ENCODE peak calls at places on chromosomes 1 and 21, in five cellular contexts. Z is neural progenitor cell; E is skeletal muscle cell; H is CD8-positive, alpha-beta memory T cell; C is brain microvascular endothelial cell. B is an unnamed sample.

GRCh38 chr1:24300971-24301370 is 18.2 kb upstream of the GRHL3 start:
- DNase-seq in Z (no peak), E (no peak), H (no peak), C (no peak), B (no peak)

GRCh38 chr1:162406811-162407210 is 5.1 kb downstream of the SH2D1B start:
- DNase-seq in Z (no peak), E (no peak), H (no peak), C (no peak), B (no peak)

GRCh38 chr1:80882552-80882951 is 918.2 kb upstream of the ADGRL2 start:
- DNase-seq in Z (no peak), E (peak), H (no peak), C (peak), B (no peak)

GRCh38 chr1:17527036-17527914 is 12.2 kb upstream of the ARHGEF10L start:
- DNase-seq in Z (no peak), E (no peak), H (no peak), C (no peak), B (no peak)

GRCh38 chr1:227899820-227900449 is 47.8 kb downstream of the WNT9A start:
- DNase-seq in Z (no peak), E (no peak), H (no peak), C (no peak), B (peak)

GRCh38 chr1:207393610-207394009 is 60.5 kb upstream of the CR2 start:
- DNase-seq in Z (no peak), E (peak), H (no peak), C (peak), B (peak)

GRCh38 chr1:193060938-193061337 is 1.5 kb downstream of the RO60 start:
- DNase-seq in Z (no peak), E (no peak), H (no peak), C (no peak), B (peak)

GRCh38 chr1:247294282-247294681 is 37.4 kb downstream of the ZNF496 start:
- DNase-seq in Z (no peak), E (peak), H (no peak), C (peak), B (no peak)

GRCh38 chr21:18443085-18443484 is 39.5 kb upstream of the TMPRSS15 start:
- DNase-seq in Z (peak), E (no peak), H (no peak), C (no peak), B (no peak)

GRCh38 chr1:1943834-1944570 is 24.9 kb upstream of the TMEM52 start:
- DNase-seq in Z (peak), E (no peak), H (peak), C (peak), B (no peak)

GRCh38 chr21:43923391-43923790 is 58.4 kb downstream of the AGPAT3 start:
- DNase-seq in Z (no peak), E (no peak), H (no peak), C (no peak), B (no peak)

GRCh38 chr1:214124915-214125314 is 137.1 kb downstream of the PROX1 start:
- DNase-seq in Z (no peak), E (no peak), H (no peak), C (no peak), B (no peak)

GRCh38 chr1:35269190-35269988 is 880 bp downstream of the ZMYM4 start:
- DNase-seq in Z (no peak), E (no peak), H (no peak), C (no peak), B (no peak)

GRCh38 chr1:11058595-11059165 is 1.1 kb downstream of the SRM start:
- DNase-seq in Z (no peak), E (no peak), H (no peak), C (no peak), B (no peak)

GRCh38 chr1:41327383-41327999 is 33.7 kb upstream of the FOXO6 start:
- DNase-seq in Z (no peak), E (no peak), H (no peak), C (no peak), B (no peak)
- H3K4me3 ChIP-seq in Z (no peak), E (no peak), H (no peak), C (no peak), B (no peak)

GRCh38 chr1:170407601-170408000 is 124.4 kb upstream of the GORAB start:
- DNase-seq in Z (no peak), E (no peak), H (no peak), C (no peak), B (no peak)
- H3K4me3 ChIP-seq in Z (no peak), E (no peak), H (no peak), C (no peak), B (no peak)

DNA sequence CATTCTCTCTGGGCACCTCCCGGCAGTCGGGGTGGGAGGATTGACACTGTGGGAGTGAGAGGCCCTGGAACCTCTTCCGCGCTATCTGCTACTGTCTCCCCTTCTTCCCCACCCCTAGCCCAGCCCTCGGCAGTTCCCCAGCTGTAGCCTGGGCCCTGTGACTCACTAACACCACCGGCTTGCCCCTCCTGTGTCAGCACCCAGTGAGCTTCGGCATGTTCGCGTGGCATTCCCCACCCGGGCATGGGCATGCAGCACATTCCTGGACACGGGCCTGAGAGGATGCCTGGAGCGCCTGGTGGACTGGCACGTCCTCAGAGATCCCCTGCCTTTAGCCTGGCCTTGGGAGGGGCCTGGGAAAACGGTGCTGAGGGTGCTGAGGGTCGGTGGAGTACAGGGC is 1.3 kb downstream of the CDK18 start:
- DNase-seq in Z (no peak), E (no peak), H (no peak), C (no peak), B (no peak)
- H3K4me3 ChIP-seq in Z (peak), E (no peak), H (no peak), C (no peak), B (no peak)

GRCh38 chr1:66302810-66303209 is 231.1 kb upstream of the SGIP1 start:
- DNase-seq in Z (no peak), E (no peak), H (peak), C (no peak), B (no peak)

GRCh38 chr1:66298427-66298826 is 235.5 kb upstream of the SGIP1 start:
- DNase-seq in Z (no peak), E (no peak), H (no peak), C (no peak), B (no peak)

GRCh38 chr1:66302184-66302742 is 231.7 kb upstream of the SGIP1 start:
- DNase-seq in Z (no peak), E (no peak), H (no peak), C (no peak), B (no peak)

GRCh38 chr1:66300280-66300973 is 233.5 kb upstream of the SGIP1 start:
- DNase-seq in Z (no peak), E (no peak), H (no peak), C (no peak), B (no peak)

DNA sequence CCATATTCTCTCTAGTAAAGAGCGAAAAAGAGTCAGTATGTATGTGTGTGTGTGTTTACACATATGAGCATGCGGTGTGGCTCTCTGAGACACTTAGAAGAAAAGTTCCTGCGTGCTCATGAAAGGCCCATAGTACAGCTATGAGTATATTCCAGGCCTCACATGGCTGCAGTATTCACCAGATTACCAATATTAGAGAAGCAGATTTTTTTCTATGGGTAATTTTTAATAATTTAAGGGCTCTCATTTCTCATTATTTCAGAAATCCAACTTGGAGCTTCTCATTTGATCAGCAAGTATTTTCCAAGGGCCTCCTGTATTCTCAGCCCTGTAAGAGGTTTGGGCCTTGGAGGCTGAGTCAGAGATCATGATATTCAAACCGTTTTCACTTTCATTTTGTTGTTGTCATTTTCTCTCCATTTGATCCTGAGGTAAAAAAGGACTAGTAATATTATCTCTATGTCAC is 232.9 kb upstream of the SGIP1 start:
- DNase-seq in Z (no peak), E (no peak), H (peak), C (peak), B (no peak)
- H3K4me3 ChIP-seq in Z (no peak), E (no peak), H (peak), C (peak), B (no peak)

DNA sequence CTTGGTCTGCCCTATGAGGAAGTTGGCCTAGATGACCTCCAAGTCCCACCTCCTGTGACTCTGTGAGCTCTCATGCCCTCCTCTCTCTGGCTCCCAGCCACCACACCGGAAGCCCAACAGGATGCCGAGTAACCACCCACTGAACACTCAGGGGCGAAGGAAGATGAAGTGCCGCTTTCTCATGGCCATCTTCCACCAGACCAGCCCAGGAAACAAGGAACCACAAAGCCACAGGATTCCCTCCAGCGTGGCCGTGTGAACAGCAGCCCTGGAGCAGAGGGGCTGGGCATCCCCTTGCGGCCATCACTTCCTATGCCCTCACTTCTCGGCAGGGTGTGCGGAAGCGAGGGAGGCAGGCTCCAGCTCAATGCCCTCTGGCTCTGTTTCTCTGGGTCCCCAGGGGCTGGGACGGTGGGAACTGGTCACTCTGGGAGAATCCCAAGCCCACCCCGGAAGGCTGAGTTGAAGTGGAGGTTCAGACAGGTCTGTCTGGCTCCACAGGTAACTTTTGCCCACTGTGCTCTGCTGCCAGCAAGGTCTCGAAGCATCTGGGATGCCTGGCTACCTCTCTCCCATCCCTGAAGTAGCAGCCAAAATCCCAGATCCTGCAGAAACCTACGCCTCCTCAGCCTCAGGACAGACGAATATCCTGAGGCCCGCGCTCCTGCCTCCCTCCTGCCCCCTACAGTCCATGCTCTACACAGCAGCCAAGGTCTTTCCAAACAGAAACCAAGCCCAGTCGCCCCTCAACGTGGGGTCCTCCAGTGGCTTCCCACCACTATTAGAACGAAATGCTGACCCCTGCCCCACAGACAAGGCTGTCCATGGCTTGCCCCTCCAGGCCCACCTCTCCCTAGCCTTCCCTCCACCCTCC is 44.2 kb upstream of the ECE1 start:
- DNase-seq in Z (peak), E (no peak), H (peak), C (peak), B (peak)
- H3K4me3 ChIP-seq in Z (peak), E (peak), H (peak), C (peak), B (peak)